ENCODE peak calls at places on chromosomes 1 and 21, in seven cellular contexts. R, P, Q, I, B, N and H are unnamed samples. For H3K36me3, the result is how much of the 10 kb centered on the place peaks cover.

GRCh38 chr1:9825101-9826074 is 1.6 kb upstream of the CLSTN1 start:
- DNase-seq in R (peak), P (peak), Q (peak), I (peak), B (peak), N (peak), H (peak)

GRCh38 chr1:3678361-3679097 is 26.2 kb downstream of the TP73 start:
- DNase-seq in R (no peak), P (no peak), Q (peak), I (no peak), B (no peak), N (no peak), H (peak)

GRCh38 chr1:11156958-11157357 is 32.2 kb upstream of the ANGPTL7 start:
- DNase-seq in R (no peak), P (no peak), Q (no peak), I (no peak), B (no peak), N (no peak), H (no peak)

GRCh38 chr1:152457071-152457470 is 43.0 kb upstream of the CRNN start:
- DNase-seq in R (no peak), P (no peak), Q (no peak), I (no peak), B (no peak), N (no peak), H (no peak)

GRCh38 chr1:221776495-221777413 is 34.9 kb upstream of the DUSP10 start:
- DNase-seq in R (no peak), P (no peak), Q (no peak), I (no peak), B (no peak), N (no peak), H (no peak)

GRCh38 chr1:84956097-84956496 is 40.8 kb downstream of the MCOLN2 start:
- DNase-seq in R (no peak), P (no peak), Q (no peak), I (no peak), B (no peak), N (no peak), H (no peak)

GRCh38 chr21:45640888-45641479 is 2.5 kb upstream of the PCBP3 start:
- DNase-seq in R (no peak), P (no peak), Q (no peak), I (no peak), B (peak), N (peak), H (no peak)

GRCh38 chr1:53706356-53706755 is 32.6 kb downstream of the GLIS1 start:
- DNase-seq in R (no peak), P (no peak), Q (no peak), I (no peak), B (no peak), N (no peak), H (no peak)

GRCh38 chr1:3651939-3652537 is at the start of gene TP73:
- DNase-seq in R (no peak), P (no peak), Q (no peak), I (no peak), B (no peak), N (no peak), H (no peak)

GRCh38 chr1:207893737-207894582 is 17.0 kb downstream of the CD34 start:
- DNase-seq in R (no peak), P (no peak), Q (no peak), I (no peak), B (no peak), N (no peak), H (no peak)

GRCh38 chr1:67668660-67669059 is 16.3 kb upstream of the GADD45A start:
- DNase-seq in R (no peak), P (no peak), Q (no peak), I (no peak), B (peak), N (no peak), H (no peak)

GRCh38 chr1:163561570-163562295 is 240.0 kb downstream of the NUF2 start:
- DNase-seq in R (no peak), P (no peak), Q (no peak), I (no peak), B (no peak), N (no peak), H (no peak)
- TF ChIP-seq CTCF in R (no peak), P (peak), Q (no peak), I (peak), B (no peak), N (peak), H (peak)

DNA sequence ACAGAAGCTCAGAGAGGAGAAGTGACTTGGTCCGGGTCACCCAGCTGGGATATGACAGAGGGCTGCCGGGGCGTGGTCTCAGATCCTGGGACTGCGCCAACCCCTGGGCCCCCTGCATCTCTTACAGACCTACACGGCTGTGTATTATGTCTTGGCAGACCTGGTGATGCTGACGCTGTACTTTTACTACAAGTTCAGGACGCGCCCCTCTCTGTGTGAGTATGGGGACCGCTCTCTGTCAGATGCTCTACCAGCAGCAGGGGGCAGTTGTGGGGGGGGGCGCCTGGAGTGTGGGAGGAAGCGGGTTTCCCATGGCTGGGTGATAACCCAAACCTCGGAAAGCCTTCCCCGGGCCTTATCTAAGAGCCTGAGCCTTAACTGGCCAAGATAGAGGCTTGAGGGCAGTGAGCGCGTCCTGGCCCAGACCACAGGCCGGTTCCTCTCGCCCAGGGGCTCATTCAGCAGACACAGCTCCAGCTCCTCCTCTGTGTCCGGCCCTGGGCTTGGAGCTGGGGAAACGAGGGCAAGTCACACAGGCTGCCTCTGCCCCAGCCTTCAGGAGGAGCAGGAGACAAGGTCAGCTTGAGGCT is 13.3 kb downstream of the SLC66A1 start:
- DNase-seq in R (no peak), P (no peak), Q (no peak), I (no peak), B (no peak), N (no peak), H (no peak)
- H3K36me3 ChIP-seq in R (under half), P (under half), Q (under half), I (half or more), B (under half), N (under half), H (half or more)

DNA sequence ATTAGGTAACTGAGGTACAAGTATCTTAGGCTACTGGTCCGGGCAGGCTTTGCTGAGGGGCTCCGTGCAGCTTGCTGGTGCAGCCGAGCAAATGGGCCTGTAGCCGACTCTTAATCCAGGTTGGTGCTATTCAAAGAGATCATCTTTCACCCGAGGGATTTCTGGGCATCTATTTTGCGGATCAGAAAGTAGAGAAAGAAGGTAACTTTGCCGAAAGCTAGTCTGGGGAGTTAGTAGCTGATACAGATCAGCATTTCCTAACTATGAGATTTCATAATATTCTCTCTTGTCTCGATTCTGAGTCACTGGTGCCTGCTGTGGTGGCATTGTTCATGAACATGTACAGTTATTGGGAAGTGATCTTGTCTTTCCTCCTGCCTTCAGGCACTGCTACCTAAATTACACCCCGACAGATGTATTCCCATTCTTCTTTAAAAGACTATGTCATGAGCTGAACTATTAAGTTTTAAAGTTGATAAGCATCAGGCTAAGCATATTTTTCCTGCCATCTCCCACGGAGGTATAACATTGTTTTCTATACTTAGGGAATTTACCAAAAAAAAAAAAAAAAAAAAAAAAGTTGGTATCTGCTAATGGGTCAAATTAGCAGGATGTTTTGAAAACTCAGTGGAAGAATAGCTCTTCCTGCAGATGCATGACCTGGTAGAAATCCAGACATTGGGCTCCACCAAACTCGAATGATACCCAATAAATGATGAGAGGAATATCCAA is 57.1 kb downstream of the NFIA start:
- DNase-seq in R (no peak), P (no peak), Q (no peak), I (no peak), B (no peak), N (no peak), H (no peak)
- H3K4me3 ChIP-seq in R (no peak), P (no peak), Q (no peak), I (no peak), B (no peak), N (no peak), H (peak)

DNA sequence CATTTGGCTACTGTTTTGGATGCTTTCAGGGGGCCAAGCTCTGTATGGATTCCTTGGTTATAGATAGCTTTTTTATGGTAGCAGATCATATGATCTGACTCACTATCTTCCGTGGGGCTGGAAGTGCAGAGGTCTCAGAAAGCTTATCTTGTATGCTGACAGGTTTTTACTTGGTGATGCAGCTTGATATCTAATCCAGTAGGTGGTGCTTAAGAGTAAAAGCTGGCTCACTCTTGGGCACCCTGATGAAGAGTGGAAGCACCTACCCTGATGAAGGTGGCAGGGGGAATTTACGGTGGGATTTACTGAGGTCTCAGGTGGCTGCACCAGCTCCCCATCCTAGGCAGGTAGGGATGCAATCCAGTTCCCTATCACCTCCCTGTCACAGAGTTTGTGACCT is 151.2 kb downstream of the PTBP2 start:
- DNase-seq in R (no peak), P (no peak), Q (no peak), I (no peak), B (no peak), N (no peak), H (no peak)
- TF ChIP-seq CTCF in R (no peak), P (no peak), Q (no peak), I (no peak), B (no peak), N (no peak), H (no peak)

DNA sequence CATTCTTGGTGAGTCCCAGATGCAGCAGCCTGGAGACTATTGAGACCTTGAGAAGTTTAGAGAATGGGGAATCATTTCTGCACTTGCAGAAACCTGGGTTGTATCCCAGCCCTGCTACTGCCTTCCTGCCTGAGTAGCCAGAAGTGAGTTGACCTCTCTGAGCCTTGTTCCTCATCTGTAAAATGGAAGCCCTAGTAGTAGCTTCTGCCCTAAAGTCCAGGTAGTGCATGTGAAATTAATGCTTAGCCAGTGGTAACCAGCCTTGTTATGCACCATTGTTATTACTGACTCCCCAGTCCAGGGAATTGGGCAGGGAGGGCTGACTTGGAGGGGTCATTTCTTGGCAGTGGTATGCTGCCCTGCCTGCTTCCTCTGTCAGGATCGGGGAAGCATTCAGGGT is 5.6 kb downstream of the SESN2 start:
- DNase-seq in R (no peak), P (no peak), Q (no peak), I (no peak), B (no peak), N (no peak), H (no peak)
- H3K36me3 ChIP-seq in R (under half), P (under half), Q (under half), I (under half), B (under half), N (under half), H (under half)

GRCh38 chr1:2228684-2229031 is 539 bp downstream of the SKI start:
- DNase-seq in R (no peak), P (no peak), Q (peak), I (peak), B (no peak), N (no peak), H (no peak)

GRCh38 chr1:2226525-2227340 is 1.4 kb upstream of the SKI start:
- DNase-seq in R (no peak), P (no peak), Q (peak), I (peak), B (no peak), N (no peak), H (peak)

GRCh38 chr1:2229032-2229920 is 1.2 kb downstream of the SKI start:
- DNase-seq in R (no peak), P (peak), Q (peak), I (peak), B (peak), N (no peak), H (peak)

GRCh38 chr1:2227341-2228156 is 570 bp upstream of the SKI start:
- DNase-seq in R (no peak), P (peak), Q (peak), I (peak), B (peak), N (peak), H (peak)

GRCh38 chr1:2228157-2228594 is at the start of gene SKI:
- DNase-seq in R (no peak), P (no peak), Q (no peak), I (no peak), B (no peak), N (no peak), H (no peak)
- H3K4me3 ChIP-seq in R (peak), P (peak), Q (peak), I (peak), B (peak), N (peak), H (peak)